ENCODE peak calls at places on chromosomes 16 and 17, in four cellular contexts. One of them, this sample, is unnamed.

GRCh38 chr16:12027091-12027490 is 50.6 kb downstream of the SNX29 start:
- DNase-seq in uterus: no peak
- DNase-seq in A549: no peak
- DNase-seq in stomach: no peak
- DNase-seq in this sample: no peak

GRCh38 chr16:22088642-22089041 is 3.7 kb upstream of the VWA3A start:
- DNase-seq in uterus: no peak
- DNase-seq in A549: no peak
- DNase-seq in stomach: no peak
- DNase-seq in this sample: no peak

GRCh38 chr17:7029659-7030058 is 6.2 kb upstream of the SLC16A13 start:
- DNase-seq in uterus: peak
- DNase-seq in A549: no peak
- DNase-seq in stomach: no peak
- DNase-seq in this sample: no peak

GRCh38 chr16:27867122-27868110 is 196.1 kb downstream of the GSG1L start:
- DNase-seq in uterus: peak
- DNase-seq in A549: peak
- DNase-seq in stomach: peak
- DNase-seq in this sample: peak

GRCh38 chr16:49351119-49351518 is 22.5 kb upstream of the C16orf78 start:
- DNase-seq in uterus: no peak
- DNase-seq in A549: no peak
- DNase-seq in stomach: no peak
- DNase-seq in this sample: no peak

GRCh38 chr17:66508896-66509843 is 206.8 kb downstream of the PRKCA start:
- DNase-seq in uterus: no peak
- DNase-seq in A549: peak
- DNase-seq in stomach: peak
- DNase-seq in this sample: no peak

GRCh38 chr16:14420721-14421488 is 209.2 kb downstream of the PARN start:
- DNase-seq in uterus: no peak
- DNase-seq in A549: no peak
- DNase-seq in stomach: no peak
- DNase-seq in this sample: no peak

GRCh38 chr16:89011909-89012621 is 35.1 kb upstream of the CBFA2T3 start:
- DNase-seq in uterus: no peak
- DNase-seq in A549: no peak
- DNase-seq in stomach: no peak
- DNase-seq in this sample: no peak

GRCh38 chr17:69142473-69142802 is 743 bp upstream of the ABCA6 start:
- DNase-seq in uterus: no peak
- DNase-seq in A549: no peak
- DNase-seq in stomach: no peak
- DNase-seq in this sample: no peak

GRCh38 chr16:51657844-51658243 is 506.8 kb upstream of the SALL1 start:
- DNase-seq in uterus: no peak
- DNase-seq in A549: no peak
- DNase-seq in stomach: peak
- DNase-seq in this sample: no peak

GRCh38 chr17:45036696-45037095 is 14.7 kb downstream of the DCAKD start:
- DNase-seq in uterus: no peak
- DNase-seq in A549: no peak
- DNase-seq in stomach: no peak
- DNase-seq in this sample: no peak

GRCh38 chr16:56558024-56558747 is 6.7 kb upstream of the MT4 start:
- DNase-seq in uterus: no peak
- DNase-seq in A549: peak
- DNase-seq in stomach: no peak
- DNase-seq in this sample: no peak

GRCh38 chr17:76716146-76716833 is 5.5 kb upstream of the MXRA7 start:
- DNase-seq in uterus: no peak
- DNase-seq in A549: no peak
- DNase-seq in stomach: peak
- DNase-seq in this sample: peak

GRCh38 chr17:75340636-75341035 is 51.4 kb upstream of the SLC25A19 start:
- DNase-seq in uterus: no peak
- DNase-seq in A549: no peak
- DNase-seq in stomach: no peak
- DNase-seq in this sample: no peak

GRCh38 chr16:10428433-10429168 is 42.7 kb downstream of the ATF7IP2 start:
- DNase-seq in uterus: no peak
- DNase-seq in A549: no peak
- DNase-seq in stomach: no peak
- DNase-seq in this sample: no peak

GRCh38 chr16:56851671-56852400 is 13.2 kb upstream of the SLC12A3 start:
- DNase-seq in uterus: no peak
- DNase-seq in A549: peak
- DNase-seq in stomach: no peak
- DNase-seq in this sample: no peak

GRCh38 chr17:15456972-15457722 is 10.3 kb downstream of the CDRT4 start:
- DNase-seq in uterus: peak
- DNase-seq in A549: no peak
- DNase-seq in stomach: no peak
- DNase-seq in this sample: no peak

GRCh38 chr16:87780385-87780989 is 14.7 kb upstream of the KLHDC4 start:
- DNase-seq in uterus: no peak
- DNase-seq in A549: no peak
- DNase-seq in stomach: peak
- DNase-seq in this sample: peak

GRCh38 chr16:51710186-51710585 is 559.1 kb upstream of the SALL1 start:
- DNase-seq in uterus: no peak
- DNase-seq in A549: no peak
- DNase-seq in stomach: no peak
- DNase-seq in this sample: no peak

GRCh38 chr16:79007614-79008013 is 592.9 kb downstream of the MAF start:
- DNase-seq in uterus: no peak
- DNase-seq in A549: no peak
- DNase-seq in stomach: no peak
- DNase-seq in this sample: no peak

GRCh38 chr17:64938925-64939474 is 19.7 kb upstream of the LRRC37A3 start:
- DNase-seq in uterus: no peak
- DNase-seq in A549: peak
- DNase-seq in stomach: peak
- DNase-seq in this sample: no peak

GRCh38 chr17:32588982-32589381 is 102.2 kb downstream of the CDK5R1 start:
- DNase-seq in uterus: no peak
- DNase-seq in A549: peak
- DNase-seq in stomach: no peak
- DNase-seq in this sample: no peak

GRCh38 chr17:2323629-2324314 is 12.5 kb downstream of the TSR1 start:
- DNase-seq in uterus: no peak
- DNase-seq in A549: no peak
- DNase-seq in stomach: no peak
- DNase-seq in this sample: no peak

DNA sequence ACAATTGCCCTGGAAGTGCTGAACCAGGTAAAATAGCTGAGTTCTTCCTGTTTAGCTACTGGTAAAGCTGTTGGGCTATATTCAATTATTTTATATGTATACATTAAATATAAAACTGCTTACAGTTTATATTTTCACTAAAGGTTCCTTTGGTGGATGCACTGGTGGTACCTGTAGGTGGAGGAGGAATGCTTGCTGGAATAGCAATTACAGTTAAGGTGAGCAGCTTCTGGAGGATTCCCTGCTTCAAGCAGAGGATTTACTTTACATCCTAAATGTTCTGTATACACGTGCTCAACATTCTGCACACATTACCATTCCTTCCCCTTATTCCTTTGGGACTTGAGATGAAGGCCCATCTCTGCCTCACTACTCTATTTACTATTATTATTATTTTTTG is 14.9 kb downstream of the TSR1 start:
- DNase-seq in uterus: no peak
- DNase-seq in A549: no peak
- DNase-seq in stomach: no peak
- DNase-seq in this sample: no peak
- H3K4me3 ChIP-seq in uterus: no peak
- H3K4me3 ChIP-seq in A549: no peak
- H3K4me3 ChIP-seq in stomach: no peak
- H3K4me3 ChIP-seq in this sample: no peak

GRCh38 chr16:15976225-15976812 is 26.9 kb downstream of the ABCC1 start:
- DNase-seq in uterus: no peak
- DNase-seq in A549: no peak
- DNase-seq in stomach: no peak
- DNase-seq in this sample: no peak

GRCh38 chr16:15973460-15973859 is 24.0 kb downstream of the ABCC1 start:
- DNase-seq in uterus: no peak
- DNase-seq in A549: no peak
- DNase-seq in stomach: no peak
- DNase-seq in this sample: no peak

GRCh38 chr16:15973997-15974396 is 24.6 kb downstream of the ABCC1 start:
- DNase-seq in uterus: no peak
- DNase-seq in A549: no peak
- DNase-seq in stomach: no peak
- DNase-seq in this sample: no peak

GRCh38 chr16:15976929-15977637 is 27.7 kb downstream of the ABCC1 start:
- DNase-seq in uterus: no peak
- DNase-seq in A549: peak
- DNase-seq in stomach: no peak
- DNase-seq in this sample: no peak

GRCh38 chr16:15975172-15975571 is 25.8 kb downstream of the ABCC1 start:
- DNase-seq in uterus: no peak
- DNase-seq in A549: no peak
- DNase-seq in stomach: no peak
- DNase-seq in this sample: no peak
- H3K27ac ChIP-seq in uterus: peak
- H3K27ac ChIP-seq in A549: peak
- H3K27ac ChIP-seq in stomach: peak
- H3K27ac ChIP-seq in this sample: no peak

GRCh38 chr17:49850772-49851386 is 3.0 kb upstream of the TAC4 start:
- DNase-seq in uterus: no peak
- DNase-seq in A549: no peak
- DNase-seq in stomach: no peak
- DNase-seq in this sample: no peak
- H3K4me3 ChIP-seq in uterus: peak
- H3K4me3 ChIP-seq in A549: peak
- H3K4me3 ChIP-seq in stomach: peak
- H3K4me3 ChIP-seq in this sample: peak

GRCh38 chr16:15775663-15776304 is 81.0 kb downstream of the MYH11 start:
- DNase-seq in uterus: peak
- DNase-seq in A549: no peak
- DNase-seq in stomach: no peak
- DNase-seq in this sample: no peak
- H3K27ac ChIP-seq in uterus: peak
- H3K27ac ChIP-seq in A549: no peak
- H3K27ac ChIP-seq in stomach: peak
- H3K27ac ChIP-seq in this sample: no peak

GRCh38 chr17:806346-807145 is 24.4 kb downstream of the MRM3 start:
- DNase-seq in uterus: no peak
- DNase-seq in A549: no peak
- DNase-seq in stomach: no peak
- DNase-seq in this sample: no peak

GRCh38 chr17:807146-808002 is 25.2 kb downstream of the MRM3 start:
- DNase-seq in uterus: no peak
- DNase-seq in A549: no peak
- DNase-seq in stomach: no peak
- DNase-seq in this sample: no peak

GRCh38 chr17:802481-802880 is 20.3 kb downstream of the MRM3 start:
- DNase-seq in uterus: no peak
- DNase-seq in A549: no peak
- DNase-seq in stomach: no peak
- DNase-seq in this sample: no peak

GRCh38 chr17:802901-803881 is 21.0 kb downstream of the MRM3 start:
- DNase-seq in uterus: no peak
- DNase-seq in A549: no peak
- DNase-seq in stomach: no peak
- DNase-seq in this sample: no peak

DNA sequence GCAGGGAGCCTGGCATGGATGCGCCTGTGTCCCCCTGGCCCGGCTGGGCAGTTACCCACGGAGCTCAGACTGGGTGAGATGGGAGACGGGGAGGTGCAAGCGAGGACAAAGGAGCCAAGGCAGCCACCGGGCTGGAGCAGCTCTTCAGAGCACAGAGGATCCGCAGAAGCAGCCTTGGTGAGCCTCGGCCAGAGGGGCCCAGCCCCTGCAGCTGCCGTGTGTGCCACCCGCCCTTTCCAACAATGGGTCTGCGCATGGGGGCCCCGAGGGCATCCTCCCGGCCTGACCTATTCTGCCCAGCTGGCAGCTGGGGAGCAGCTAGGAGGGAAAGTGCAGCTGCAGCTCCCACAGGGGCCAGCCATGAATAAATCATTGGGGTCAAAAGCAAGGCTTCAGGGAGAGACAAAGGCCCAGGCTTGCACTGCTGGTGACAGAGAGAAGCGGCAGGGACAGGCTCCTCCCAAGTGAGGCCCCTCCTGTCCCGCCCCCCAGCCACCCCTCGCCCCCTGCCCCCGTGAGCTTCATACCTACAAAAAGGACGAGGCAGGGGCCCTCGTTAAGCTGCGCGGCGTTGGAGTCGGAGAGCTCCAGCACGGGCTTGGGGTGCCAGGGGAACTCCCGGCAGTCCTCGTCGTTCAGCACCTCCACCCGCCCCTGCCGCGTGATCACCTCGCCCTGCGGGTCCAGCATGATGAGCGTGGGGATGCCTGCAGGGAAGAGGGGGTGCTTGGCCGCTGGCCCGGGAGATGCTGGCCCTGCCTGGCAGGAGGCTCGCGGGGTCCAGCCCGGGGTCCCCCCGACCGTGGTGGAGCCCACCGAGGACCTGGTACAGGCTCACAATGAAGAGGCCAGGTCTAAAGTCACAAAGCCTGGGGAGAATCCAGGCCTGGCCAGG is 22.6 kb downstream of the MRM3 start:
- DNase-seq in uterus: no peak
- DNase-seq in A549: no peak
- DNase-seq in stomach: no peak
- DNase-seq in this sample: no peak
- H3K4me3 ChIP-seq in uterus: no peak
- H3K4me3 ChIP-seq in A549: no peak
- H3K4me3 ChIP-seq in stomach: no peak
- H3K4me3 ChIP-seq in this sample: no peak

DNA sequence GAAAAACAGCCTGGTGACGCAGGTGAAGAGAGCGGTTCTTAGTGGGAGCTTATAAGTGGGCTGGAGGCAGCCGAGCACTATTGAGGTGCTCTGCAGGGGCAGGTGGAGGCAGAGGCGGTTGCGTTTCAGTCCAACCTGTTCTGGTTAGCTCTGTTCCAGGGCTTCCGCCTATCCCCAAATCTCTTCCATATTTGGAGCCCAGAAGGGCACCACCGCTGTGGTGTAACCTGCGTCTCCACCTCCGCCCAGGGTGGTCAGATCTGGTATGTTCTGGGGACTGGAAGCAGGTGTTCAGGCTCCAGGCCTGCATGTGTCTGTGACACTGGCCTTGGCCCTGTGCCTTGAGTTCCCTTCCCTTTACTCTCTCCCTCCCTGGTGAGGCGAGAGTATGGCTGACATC is 74.4 kb downstream of the NT5M start:
- DNase-seq in uterus: no peak
- DNase-seq in A549: no peak
- DNase-seq in stomach: no peak
- DNase-seq in this sample: no peak
- H3K27ac ChIP-seq in uterus: no peak
- H3K27ac ChIP-seq in A549: no peak
- H3K27ac ChIP-seq in stomach: no peak
- H3K27ac ChIP-seq in this sample: no peak

This sample was measured in effector memory CD4-positive, alpha-beta T cell.